ENCODE peak calls at places on chromosomes 7 and 10, in six cellular contexts. One of them, this sample, is unnamed.

GRCh38 chr10:116850058-116850611 is 836 bp downstream of the ENO4 start:
- DNase-seq in fibroblast of lung: no peak
- DNase-seq in stimulated activated CD8-positive, alpha-beta memory T cell treated with anti-CD3 and anti-CD28 coated beads, Interleukin-2, amount 100 ng/mL, for 48 hours: no peak
- DNase-seq in OCI-M1: no peak
- DNase-seq in GM03348: peak
- DNase-seq in posterior vena cava: no peak
- DNase-seq in this sample: no peak

GRCh38 chr7:151271699-151272355 is 23.3 kb upstream of the SMARCD3 start:
- DNase-seq in fibroblast of lung: no peak
- DNase-seq in stimulated activated CD8-positive, alpha-beta memory T cell treated with anti-CD3 and anti-CD28 coated beads, Interleukin-2, amount 100 ng/mL, for 48 hours: no peak
- DNase-seq in OCI-M1: peak
- DNase-seq in GM03348: peak
- DNase-seq in posterior vena cava: peak
- DNase-seq in this sample: peak

GRCh38 chr7:50687575-50688261 is 95.0 kb downstream of the GRB10 start:
- DNase-seq in fibroblast of lung: peak
- DNase-seq in stimulated activated CD8-positive, alpha-beta memory T cell treated with anti-CD3 and anti-CD28 coated beads, Interleukin-2, amount 100 ng/mL, for 48 hours: no peak
- DNase-seq in OCI-M1: no peak
- DNase-seq in GM03348: peak
- DNase-seq in posterior vena cava: no peak
- DNase-seq in this sample: peak

GRCh38 chr10:46033602-46034011 is 3.2 kb upstream of the NCOA4 start:
- DNase-seq in fibroblast of lung: peak
- DNase-seq in stimulated activated CD8-positive, alpha-beta memory T cell treated with anti-CD3 and anti-CD28 coated beads, Interleukin-2, amount 100 ng/mL, for 48 hours: no peak
- DNase-seq in OCI-M1: peak
- DNase-seq in GM03348: peak
- DNase-seq in posterior vena cava: no peak
- DNase-seq in this sample: peak

GRCh38 chr7:83517026-83517700 is 131.8 kb downstream of the SEMA3E start:
- DNase-seq in fibroblast of lung: no peak
- DNase-seq in stimulated activated CD8-positive, alpha-beta memory T cell treated with anti-CD3 and anti-CD28 coated beads, Interleukin-2, amount 100 ng/mL, for 48 hours: no peak
- DNase-seq in OCI-M1: no peak
- DNase-seq in GM03348: no peak
- DNase-seq in posterior vena cava: no peak
- DNase-seq in this sample: no peak

GRCh38 chr7:155344270-155344617 is 46.6 kb downstream of the INSIG1 start:
- DNase-seq in fibroblast of lung: no peak
- DNase-seq in stimulated activated CD8-positive, alpha-beta memory T cell treated with anti-CD3 and anti-CD28 coated beads, Interleukin-2, amount 100 ng/mL, for 48 hours: no peak
- DNase-seq in OCI-M1: no peak
- DNase-seq in GM03348: no peak
- DNase-seq in posterior vena cava: no peak
- DNase-seq in this sample: no peak

GRCh38 chr7:102860351-102860811 is 52.4 kb upstream of the LRRC17 start:
- DNase-seq in fibroblast of lung: peak
- DNase-seq in stimulated activated CD8-positive, alpha-beta memory T cell treated with anti-CD3 and anti-CD28 coated beads, Interleukin-2, amount 100 ng/mL, for 48 hours: no peak
- DNase-seq in OCI-M1: peak
- DNase-seq in GM03348: peak
- DNase-seq in posterior vena cava: no peak
- DNase-seq in this sample: no peak

GRCh38 chr10:89523274-89523673 is 12.1 kb downstream of the SLC16A12 start:
- DNase-seq in fibroblast of lung: peak
- DNase-seq in stimulated activated CD8-positive, alpha-beta memory T cell treated with anti-CD3 and anti-CD28 coated beads, Interleukin-2, amount 100 ng/mL, for 48 hours: no peak
- DNase-seq in OCI-M1: no peak
- DNase-seq in GM03348: no peak
- DNase-seq in posterior vena cava: no peak
- DNase-seq in this sample: no peak

GRCh38 chr7:87000344-87000743 is 59.1 kb downstream of the ELAPOR2 start:
- DNase-seq in fibroblast of lung: no peak
- DNase-seq in stimulated activated CD8-positive, alpha-beta memory T cell treated with anti-CD3 and anti-CD28 coated beads, Interleukin-2, amount 100 ng/mL, for 48 hours: no peak
- DNase-seq in OCI-M1: no peak
- DNase-seq in GM03348: peak
- DNase-seq in posterior vena cava: no peak
- DNase-seq in this sample: no peak

GRCh38 chr7:119664601-119665000 is 608.4 kb upstream of the KCND2 start:
- DNase-seq in fibroblast of lung: peak
- DNase-seq in stimulated activated CD8-positive, alpha-beta memory T cell treated with anti-CD3 and anti-CD28 coated beads, Interleukin-2, amount 100 ng/mL, for 48 hours: no peak
- DNase-seq in OCI-M1: no peak
- DNase-seq in GM03348: peak
- DNase-seq in posterior vena cava: no peak
- DNase-seq in this sample: no peak

GRCh38 chr7:131945313-131945831 is 388.9 kb upstream of the PODXL start:
- DNase-seq in fibroblast of lung: peak
- DNase-seq in stimulated activated CD8-positive, alpha-beta memory T cell treated with anti-CD3 and anti-CD28 coated beads, Interleukin-2, amount 100 ng/mL, for 48 hours: peak
- DNase-seq in OCI-M1: peak
- DNase-seq in GM03348: peak
- DNase-seq in posterior vena cava: peak
- DNase-seq in this sample: peak

GRCh38 chr7:49333180-49333881 is 409.0 kb downstream of the CDC14C start:
- DNase-seq in fibroblast of lung: no peak
- DNase-seq in stimulated activated CD8-positive, alpha-beta memory T cell treated with anti-CD3 and anti-CD28 coated beads, Interleukin-2, amount 100 ng/mL, for 48 hours: no peak
- DNase-seq in OCI-M1: no peak
- DNase-seq in GM03348: no peak
- DNase-seq in posterior vena cava: no peak
- DNase-seq in this sample: no peak

GRCh38 chr10:7484456-7485266 is 73.8 kb upstream of the SFMBT2 start:
- DNase-seq in fibroblast of lung: no peak
- DNase-seq in stimulated activated CD8-positive, alpha-beta memory T cell treated with anti-CD3 and anti-CD28 coated beads, Interleukin-2, amount 100 ng/mL, for 48 hours: no peak
- DNase-seq in OCI-M1: no peak
- DNase-seq in GM03348: no peak
- DNase-seq in posterior vena cava: no peak
- DNase-seq in this sample: peak

This sample was measured in MV-4-11.